ENCODE peak calls at places on chromosomes 4 and X, in seven cellular contexts. One of them, this sample, is unnamed.

GRCh38 chr4:17030543-17030942 is 132.1 kb upstream of the LDB2 start:
- DNase-seq in HepG2: no peak
- DNase-seq in GM12878: no peak
- DNase-seq in K562: no peak
- DNase-seq in HCT116: peak
- DNase-seq in H1: no peak
- DNase-seq in SK-N-SH: no peak
- DNase-seq in this sample: no peak

GRCh38 chrX:112148397-112148796 is 65.8 kb upstream of the TRPC5 start:
- DNase-seq in HepG2: no peak
- DNase-seq in GM12878: no peak
- DNase-seq in K562: no peak
- DNase-seq in HCT116: no peak
- DNase-seq in H1: no peak
- DNase-seq in SK-N-SH: no peak
- DNase-seq in this sample: no peak

GRCh38 chr4:76434901-76435688 is at the start of gene SHROOM3:
- DNase-seq in HepG2: no peak
- DNase-seq in GM12878: no peak
- DNase-seq in K562: no peak
- DNase-seq in HCT116: no peak
- DNase-seq in H1: no peak
- DNase-seq in SK-N-SH: no peak
- DNase-seq in this sample: no peak

GRCh38 chr4:135185256-135185655 is 983.7 kb upstream of the PABPC4L start:
- DNase-seq in HepG2: no peak
- DNase-seq in GM12878: no peak
- DNase-seq in K562: no peak
- DNase-seq in HCT116: no peak
- DNase-seq in H1: peak
- DNase-seq in SK-N-SH: no peak
- DNase-seq in this sample: no peak

GRCh38 chr4:152106113-152106763 is 345.4 kb upstream of the GATB start:
- DNase-seq in HepG2: peak
- DNase-seq in GM12878: no peak
- DNase-seq in K562: no peak
- DNase-seq in HCT116: peak
- DNase-seq in H1: no peak
- DNase-seq in SK-N-SH: no peak
- DNase-seq in this sample: peak

GRCh38 chr4:173490256-173490655 is 39.8 kb downstream of the HAND2 start:
- DNase-seq in HepG2: no peak
- DNase-seq in GM12878: no peak
- DNase-seq in K562: no peak
- DNase-seq in HCT116: no peak
- DNase-seq in H1: no peak
- DNase-seq in SK-N-SH: no peak
- DNase-seq in this sample: no peak

GRCh38 chrX:77431227-77431626 is 16.0 kb upstream of the FGF16 start:
- DNase-seq in HepG2: no peak
- DNase-seq in GM12878: no peak
- DNase-seq in K562: no peak
- DNase-seq in HCT116: no peak
- DNase-seq in H1: no peak
- DNase-seq in SK-N-SH: no peak
- DNase-seq in this sample: no peak

GRCh38 chr4:56466910-56467283 is 520 bp upstream of the SRP72 start:
- DNase-seq in HepG2: no peak
- DNase-seq in GM12878: no peak
- DNase-seq in K562: peak
- DNase-seq in HCT116: no peak
- DNase-seq in H1: no peak
- DNase-seq in SK-N-SH: peak
- DNase-seq in this sample: no peak

GRCh38 chrX:145405012-145405411 is 157.7 kb downstream of the SPANXN1 start:
- DNase-seq in HepG2: peak
- DNase-seq in GM12878: no peak
- DNase-seq in K562: peak
- DNase-seq in HCT116: peak
- DNase-seq in H1: no peak
- DNase-seq in SK-N-SH: peak
- DNase-seq in this sample: peak

GRCh38 chrX:53795583-53795982 is 109.1 kb upstream of the HUWE1 start:
- DNase-seq in HepG2: no peak
- DNase-seq in GM12878: no peak
- DNase-seq in K562: no peak
- DNase-seq in HCT116: no peak
- DNase-seq in H1: no peak
- DNase-seq in SK-N-SH: no peak
- DNase-seq in this sample: no peak

GRCh38 chr4:158169931-158170690 is 2.7 kb downstream of the GASK1B start:
- DNase-seq in HepG2: peak
- DNase-seq in GM12878: no peak
- DNase-seq in K562: no peak
- DNase-seq in HCT116: no peak
- DNase-seq in H1: no peak
- DNase-seq in SK-N-SH: no peak
- DNase-seq in this sample: no peak

GRCh38 chrX:68822641-68823410 is 6.0 kb upstream of the EFNB1 start:
- DNase-seq in HepG2: peak
- DNase-seq in GM12878: no peak
- DNase-seq in K562: peak
- DNase-seq in HCT116: peak
- DNase-seq in H1: no peak
- DNase-seq in SK-N-SH: peak
- DNase-seq in this sample: no peak

GRCh38 chrX:23503835-23504539 is 163.3 kb upstream of the PRDX4 start:
- DNase-seq in HepG2: peak
- DNase-seq in GM12878: no peak
- DNase-seq in K562: no peak
- DNase-seq in HCT116: peak
- DNase-seq in H1: no peak
- DNase-seq in SK-N-SH: no peak
- DNase-seq in this sample: peak

GRCh38 chr4:154120277-154120676 is 331.4 kb upstream of the SFRP2 start:
- DNase-seq in HepG2: no peak
- DNase-seq in GM12878: no peak
- DNase-seq in K562: no peak
- DNase-seq in HCT116: no peak
- DNase-seq in H1: no peak
- DNase-seq in SK-N-SH: no peak
- DNase-seq in this sample: no peak

GRCh38 chr4:166846939-166847338 is 387.4 kb downstream of the SPOCK3 start:
- DNase-seq in HepG2: no peak
- DNase-seq in GM12878: no peak
- DNase-seq in K562: no peak
- DNase-seq in HCT116: no peak
- DNase-seq in H1: no peak
- DNase-seq in SK-N-SH: no peak
- DNase-seq in this sample: no peak

GRCh38 chr4:66555301-66555700 is 885.0 kb upstream of the EPHA5 start:
- DNase-seq in HepG2: no peak
- DNase-seq in GM12878: no peak
- DNase-seq in K562: no peak
- DNase-seq in HCT116: no peak
- DNase-seq in H1: no peak
- DNase-seq in SK-N-SH: no peak
- DNase-seq in this sample: no peak

GRCh38 chr4:82721819-82722423 is 76.7 kb downstream of the SCD5 start:
- DNase-seq in HepG2: peak
- DNase-seq in GM12878: no peak
- DNase-seq in K562: peak
- DNase-seq in HCT116: peak
- DNase-seq in H1: no peak
- DNase-seq in SK-N-SH: peak
- DNase-seq in this sample: peak

GRCh38 chr4:17613761-17614415 is 553 bp upstream of the MED28 start:
- DNase-seq in HepG2: peak
- DNase-seq in GM12878: no peak
- DNase-seq in K562: no peak
- DNase-seq in HCT116: no peak
- DNase-seq in H1: no peak
- DNase-seq in SK-N-SH: no peak
- DNase-seq in this sample: no peak

GRCh38 chr4:87677731-87678130 is 27.7 kb downstream of the DMP1 start:
- DNase-seq in HepG2: no peak
- DNase-seq in GM12878: peak
- DNase-seq in K562: no peak
- DNase-seq in HCT116: no peak
- DNase-seq in H1: no peak
- DNase-seq in SK-N-SH: no peak
- DNase-seq in this sample: no peak

GRCh38 chr4:107699466-107700206 is 20.4 kb downstream of the PAPSS1 start:
- DNase-seq in HepG2: no peak
- DNase-seq in GM12878: no peak
- DNase-seq in K562: no peak
- DNase-seq in HCT116: no peak
- DNase-seq in H1: no peak
- DNase-seq in SK-N-SH: no peak
- DNase-seq in this sample: no peak

GRCh38 chr4:137451150-137451850 is 81.0 kb downstream of the PCDH18 start:
- DNase-seq in HepG2: no peak
- DNase-seq in GM12878: no peak
- DNase-seq in K562: no peak
- DNase-seq in HCT116: no peak
- DNase-seq in H1: peak
- DNase-seq in SK-N-SH: no peak
- DNase-seq in this sample: no peak

GRCh38 chr4:123786955-123787354 is 390.4 kb downstream of the SPRY1 start:
- DNase-seq in HepG2: no peak
- DNase-seq in GM12878: no peak
- DNase-seq in K562: no peak
- DNase-seq in HCT116: no peak
- DNase-seq in H1: no peak
- DNase-seq in SK-N-SH: no peak
- DNase-seq in this sample: peak

GRCh38 chr4:139814285-139815015 is 148.8 kb downstream of the MGST2 start:
- DNase-seq in HepG2: no peak
- DNase-seq in GM12878: no peak
- DNase-seq in K562: no peak
- DNase-seq in HCT116: no peak
- DNase-seq in H1: no peak
- DNase-seq in SK-N-SH: no peak
- DNase-seq in this sample: no peak

GRCh38 chr4:94032754-94033153 is 174.9 kb upstream of the SMARCAD1 start:
- DNase-seq in HepG2: no peak
- DNase-seq in GM12878: no peak
- DNase-seq in K562: no peak
- DNase-seq in HCT116: no peak
- DNase-seq in H1: peak
- DNase-seq in SK-N-SH: peak
- DNase-seq in this sample: peak

GRCh38 chrX:47321386-47321785 is 49.0 kb upstream of the ZNF157 start:
- DNase-seq in HepG2: no peak
- DNase-seq in GM12878: no peak
- DNase-seq in K562: peak
- DNase-seq in HCT116: no peak
- DNase-seq in H1: peak
- DNase-seq in SK-N-SH: no peak
- DNase-seq in this sample: no peak

GRCh38 chrX:150364347-150365050 is 1.4 kb downstream of the MAMLD1 start:
- DNase-seq in HepG2: no peak
- DNase-seq in GM12878: no peak
- DNase-seq in K562: no peak
- DNase-seq in HCT116: no peak
- DNase-seq in H1: no peak
- DNase-seq in SK-N-SH: peak
- DNase-seq in this sample: no peak

GRCh38 chrX:105618393-105619101 is 203.8 kb upstream of the NRK start:
- DNase-seq in HepG2: peak
- DNase-seq in GM12878: no peak
- DNase-seq in K562: no peak
- DNase-seq in HCT116: no peak
- DNase-seq in H1: no peak
- DNase-seq in SK-N-SH: no peak
- DNase-seq in this sample: no peak
- TF ChIP-seq JUND in HepG2: no peak
- TF ChIP-seq JUND in GM12878: no peak
- TF ChIP-seq JUND in K562: no peak
- TF ChIP-seq JUND in HCT116: no peak
- TF ChIP-seq JUND in H1: no peak
- TF ChIP-seq JUND in SK-N-SH: no peak
- TF ChIP-seq JUND in this sample: no peak

GRCh38 chr4:8348071-8348470 is 78.5 kb downstream of the HTRA3 start:
- DNase-seq in HepG2: no peak
- DNase-seq in GM12878: no peak
- DNase-seq in K562: no peak
- DNase-seq in HCT116: no peak
- DNase-seq in H1: no peak
- DNase-seq in SK-N-SH: no peak
- DNase-seq in this sample: no peak

GRCh38 chr4:8349664-8350225 is 80.2 kb downstream of the HTRA3 start:
- DNase-seq in HepG2: no peak
- DNase-seq in GM12878: no peak
- DNase-seq in K562: no peak
- DNase-seq in HCT116: no peak
- DNase-seq in H1: no peak
- DNase-seq in SK-N-SH: no peak
- DNase-seq in this sample: no peak

GRCh38 chr4:8346838-8347605 is 77.5 kb downstream of the HTRA3 start:
- DNase-seq in HepG2: no peak
- DNase-seq in GM12878: no peak
- DNase-seq in K562: no peak
- DNase-seq in HCT116: no peak
- DNase-seq in H1: no peak
- DNase-seq in SK-N-SH: peak
- DNase-seq in this sample: no peak

GRCh38 chr4:8345946-8346814 is 76.6 kb downstream of the HTRA3 start:
- DNase-seq in HepG2: no peak
- DNase-seq in GM12878: no peak
- DNase-seq in K562: no peak
- DNase-seq in HCT116: no peak
- DNase-seq in H1: no peak
- DNase-seq in SK-N-SH: no peak
- DNase-seq in this sample: no peak

GRCh38 chr4:8347660-8348059 is 78.1 kb downstream of the HTRA3 start:
- DNase-seq in HepG2: no peak
- DNase-seq in GM12878: no peak
- DNase-seq in K562: no peak
- DNase-seq in HCT116: no peak
- DNase-seq in H1: no peak
- DNase-seq in SK-N-SH: no peak
- DNase-seq in this sample: no peak
- TF ChIP-seq JUND in HepG2: no peak
- TF ChIP-seq JUND in GM12878: no peak
- TF ChIP-seq JUND in K562: no peak
- TF ChIP-seq JUND in HCT116: no peak
- TF ChIP-seq JUND in H1: no peak
- TF ChIP-seq JUND in SK-N-SH: no peak
- TF ChIP-seq JUND in this sample: no peak

GRCh38 chr4:55132775-55133174 is 7.4 kb upstream of the KDR start:
- DNase-seq in HepG2: no peak
- DNase-seq in GM12878: no peak
- DNase-seq in K562: no peak
- DNase-seq in HCT116: no peak
- DNase-seq in H1: peak
- DNase-seq in SK-N-SH: no peak
- DNase-seq in this sample: no peak
- TF ChIP-seq JUND in HepG2: no peak
- TF ChIP-seq JUND in GM12878: no peak
- TF ChIP-seq JUND in K562: no peak
- TF ChIP-seq JUND in HCT116: no peak
- TF ChIP-seq JUND in H1: no peak
- TF ChIP-seq JUND in SK-N-SH: no peak
- TF ChIP-seq JUND in this sample: no peak

GRCh38 chr4:101102114-101102752 is 245.1 kb downstream of the PPP3CA start:
- DNase-seq in HepG2: no peak
- DNase-seq in GM12878: no peak
- DNase-seq in K562: no peak
- DNase-seq in HCT116: no peak
- DNase-seq in H1: no peak
- DNase-seq in SK-N-SH: peak
- DNase-seq in this sample: no peak
- TF ChIP-seq JUND in HepG2: no peak
- TF ChIP-seq JUND in GM12878: no peak
- TF ChIP-seq JUND in K562: no peak
- TF ChIP-seq JUND in HCT116: no peak
- TF ChIP-seq JUND in H1: no peak
- TF ChIP-seq JUND in SK-N-SH: no peak
- TF ChIP-seq JUND in this sample: no peak

This sample was measured in T47D.